ENCODE peak calls at places on chromosomes 3 and 15, in four cellular contexts. C, I, O and E are unnamed samples.

GRCh38 chr3:177527182-177527581 is 329.9 kb upstream of the TBL1XR1 start:
- DNase-seq in C (no peak), I (no peak), O (no peak), E (no peak)

GRCh38 chr3:193846569-193846968 is 253.6 kb downstream of the OPA1 start:
- DNase-seq in C (no peak), I (no peak), O (no peak), E (no peak)

GRCh38 chr3:90010341-90010740 is 902.9 kb downstream of the EPHA3 start:
- DNase-seq in C (no peak), I (no peak), O (no peak), E (no peak)

GRCh38 chr15:48823706-48824105 is 12.8 kb upstream of the CEP152 start:
- DNase-seq in C (no peak), I (no peak), O (no peak), E (no peak)

GRCh38 chr3:45168451-45168850 is 22.3 kb upstream of the CDCP1 start:
- DNase-seq in C (no peak), I (no peak), O (no peak), E (no peak)

GRCh38 chr3:129838086-129838485 is 55.4 kb downstream of the TMCC1 start:
- DNase-seq in C (no peak), I (no peak), O (no peak), E (no peak)

GRCh38 chr15:38377547-38378161 is 76.3 kb upstream of the FAM98B start:
- DNase-seq in C (no peak), I (no peak), O (no peak), E (no peak)

GRCh38 chr3:143216709-143217182 is 97.2 kb downstream of the CHST2 start:
- DNase-seq in C (no peak), I (no peak), O (no peak), E (no peak)